ENCODE peak calls at places on chromosome 1, in seven cellular contexts. One of them, this sample, is unnamed.

GRCh38 chr1:31843506-31843905 is 27.7 kb upstream of the SPOCD1 start:
- DNase-seq in Kasumi-1: peak
- DNase-seq in HFFc6: peak
- DNase-seq in uterus: no peak
- DNase-seq in progenitor cell of endocrine pancreas: no peak
- DNase-seq in astrocyte of the hippocampus: peak
- DNase-seq in dermis blood vessel endothelial cell: peak
- DNase-seq in this sample: no peak

GRCh38 chr1:37493336-37494098 is 19.1 kb downstream of the ZC3H12A start:
- DNase-seq in Kasumi-1: no peak
- DNase-seq in HFFc6: no peak
- DNase-seq in uterus: no peak
- DNase-seq in progenitor cell of endocrine pancreas: no peak
- DNase-seq in astrocyte of the hippocampus: no peak
- DNase-seq in dermis blood vessel endothelial cell: no peak
- DNase-seq in this sample: no peak

GRCh38 chr1:238658766-238659165 is 727.6 kb upstream of the CHRM3 start:
- DNase-seq in Kasumi-1: no peak
- DNase-seq in HFFc6: peak
- DNase-seq in uterus: no peak
- DNase-seq in progenitor cell of endocrine pancreas: no peak
- DNase-seq in astrocyte of the hippocampus: peak
- DNase-seq in dermis blood vessel endothelial cell: no peak
- DNase-seq in this sample: no peak

GRCh38 chr1:117573386-117574040 is 32.3 kb upstream of the TENT5C start:
- DNase-seq in Kasumi-1: no peak
- DNase-seq in HFFc6: no peak
- DNase-seq in uterus: no peak
- DNase-seq in progenitor cell of endocrine pancreas: no peak
- DNase-seq in astrocyte of the hippocampus: peak
- DNase-seq in dermis blood vessel endothelial cell: peak
- DNase-seq in this sample: no peak

GRCh38 chr1:158496379-158496778 is 24.4 kb downstream of the OR10R2 start:
- DNase-seq in Kasumi-1: peak
- DNase-seq in HFFc6: no peak
- DNase-seq in uterus: no peak
- DNase-seq in progenitor cell of endocrine pancreas: no peak
- DNase-seq in astrocyte of the hippocampus: no peak
- DNase-seq in dermis blood vessel endothelial cell: peak
- DNase-seq in this sample: no peak

GRCh38 chr1:17125756-17126237 is 6.5 kb upstream of the PADI2 start:
- DNase-seq in Kasumi-1: peak
- DNase-seq in HFFc6: peak
- DNase-seq in uterus: peak
- DNase-seq in progenitor cell of endocrine pancreas: peak
- DNase-seq in astrocyte of the hippocampus: peak
- DNase-seq in dermis blood vessel endothelial cell: peak
- DNase-seq in this sample: peak

GRCh38 chr1:90386899-90387334 is 330.2 kb downstream of the BARHL2 start:
- DNase-seq in Kasumi-1: no peak
- DNase-seq in HFFc6: no peak
- DNase-seq in uterus: no peak
- DNase-seq in progenitor cell of endocrine pancreas: no peak
- DNase-seq in astrocyte of the hippocampus: peak
- DNase-seq in dermis blood vessel endothelial cell: no peak
- DNase-seq in this sample: no peak

GRCh38 chr1:200029624-200030074 is 2.1 kb downstream of the NR5A2 start:
- DNase-seq in Kasumi-1: no peak
- DNase-seq in HFFc6: no peak
- DNase-seq in uterus: no peak
- DNase-seq in progenitor cell of endocrine pancreas: no peak
- DNase-seq in astrocyte of the hippocampus: no peak
- DNase-seq in dermis blood vessel endothelial cell: no peak
- DNase-seq in this sample: no peak

GRCh38 chr1:4702927-4703326 is 48.5 kb downstream of the AJAP1 start:
- DNase-seq in Kasumi-1: no peak
- DNase-seq in HFFc6: no peak
- DNase-seq in uterus: no peak
- DNase-seq in progenitor cell of endocrine pancreas: no peak
- DNase-seq in astrocyte of the hippocampus: peak
- DNase-seq in dermis blood vessel endothelial cell: no peak
- DNase-seq in this sample: no peak

GRCh38 chr1:207362962-207363858 is 41.7 kb downstream of the CD55 start:
- DNase-seq in Kasumi-1: peak
- DNase-seq in HFFc6: peak
- DNase-seq in uterus: no peak
- DNase-seq in progenitor cell of endocrine pancreas: no peak
- DNase-seq in astrocyte of the hippocampus: no peak
- DNase-seq in dermis blood vessel endothelial cell: no peak
- DNase-seq in this sample: no peak

GRCh38 chr1:40309374-40310128 is 7.5 kb downstream of the COL9A2 start:
- DNase-seq in Kasumi-1: no peak
- DNase-seq in HFFc6: no peak
- DNase-seq in uterus: no peak
- DNase-seq in progenitor cell of endocrine pancreas: no peak
- DNase-seq in astrocyte of the hippocampus: peak
- DNase-seq in dermis blood vessel endothelial cell: no peak
- DNase-seq in this sample: no peak

GRCh38 chr1:155175927-155176371 is 2.3 kb downstream of the TRIM46 start:
- DNase-seq in Kasumi-1: peak
- DNase-seq in HFFc6: no peak
- DNase-seq in uterus: peak
- DNase-seq in progenitor cell of endocrine pancreas: no peak
- DNase-seq in astrocyte of the hippocampus: peak
- DNase-seq in dermis blood vessel endothelial cell: no peak
- DNase-seq in this sample: no peak

GRCh38 chr1:29282135-29282923 is 46.0 kb downstream of the PTPRU start:
- DNase-seq in Kasumi-1: no peak
- DNase-seq in HFFc6: no peak
- DNase-seq in uterus: no peak
- DNase-seq in progenitor cell of endocrine pancreas: no peak
- DNase-seq in astrocyte of the hippocampus: no peak
- DNase-seq in dermis blood vessel endothelial cell: no peak
- DNase-seq in this sample: no peak

GRCh38 chr1:212062832-212063438 is 27.4 kb downstream of the DTL start:
- DNase-seq in Kasumi-1: peak
- DNase-seq in HFFc6: peak
- DNase-seq in uterus: no peak
- DNase-seq in progenitor cell of endocrine pancreas: no peak
- DNase-seq in astrocyte of the hippocampus: peak
- DNase-seq in dermis blood vessel endothelial cell: peak
- DNase-seq in this sample: no peak

GRCh38 chr1:207020709-207021107 is 11.8 kb downstream of the C1orf116 start:
- DNase-seq in Kasumi-1: no peak
- DNase-seq in HFFc6: no peak
- DNase-seq in uterus: no peak
- DNase-seq in progenitor cell of endocrine pancreas: no peak
- DNase-seq in astrocyte of the hippocampus: no peak
- DNase-seq in dermis blood vessel endothelial cell: peak
- DNase-seq in this sample: no peak